ENCODE peak calls at places on chromosomes 5 and 9, in four cellular contexts. Q, L, D and J are unnamed samples.

GRCh38 chr5:72477644-72478043 is 29.6 kb downstream of the ZNF366 start:
- DNase-seq in Q (no peak), L (no peak), D (no peak), J (no peak)

GRCh38 chr9:110923601-110924000 is 114.7 kb downstream of the LPAR1 start:
- DNase-seq in Q (no peak), L (no peak), D (no peak), J (no peak)

GRCh38 chr5:176529824-176530195 is 7.4 kb downstream of the RNF44 start:
- DNase-seq in Q (no peak), L (no peak), D (no peak), J (peak; percentile 38)

GRCh38 chr5:133847301-133847700 is 121.1 kb downstream of the C5orf15 start:
- DNase-seq in Q (peak; percentile 10), L (no peak), D (no peak), J (no peak)

GRCh38 chr9:4303002-4303401 is 3.1 kb upstream of the GLIS3 start:
- DNase-seq in Q (no peak), L (no peak), D (no peak), J (no peak)

GRCh38 chr5:149493316-149493715 is 57.9 kb downstream of the CSNK1A1 start:
- DNase-seq in Q (no peak), L (no peak), D (no peak), J (no peak)

GRCh38 chr9:127954831-127955293 is 17.2 kb upstream of the DPM2 start:
- DNase-seq in Q (no peak), L (no peak), D (no peak), J (peak; percentile 70)

GRCh38 chr9:29325855-29326254 is 1752.6 kb upstream of the C9orf72 start:
- DNase-seq in Q (no peak), L (no peak), D (no peak), J (no peak)

GRCh38 chr5:152560508-152561137 is 155.5 kb upstream of the NMUR2 start:
- DNase-seq in Q (peak; percentile 79), L (no peak), D (peak; percentile 15), J (peak; percentile 19)

GRCh38 chr9:16680965-16681658 is 189.4 kb downstream of the BNC2 start:
- DNase-seq in Q (no peak), L (no peak), D (no peak), J (no peak)

GRCh38 chr5:8981496-8981895 is 564.4 kb downstream of the SEMA5A start:
- DNase-seq in Q (no peak), L (no peak), D (no peak), J (no peak)

GRCh38 chr5:172768573-172769323 is 2.2 kb downstream of the DUSP1 start:
- DNase-seq in Q (no peak), L (no peak), D (no peak), J (no peak)